ENCODE peak calls at places on chromosomes 4 and X, in ten cellular contexts. F is BE2C, X is astrocyte of the spinal cord, E is dorsolateral prefrontal cortex, W is body of pancreas, Y is thoracic aorta, U is hepatocyte, Z is neural progenitor cell, T is fibroblast of lung, Q is pancreas. G is an unnamed sample.

GRCh38 chrX:130799393-130799792 is 103.6 kb downstream of the ENOX2 start:
- DNase-seq in Z (no peak), U (no peak), X (peak; percentile 5), E (no peak), T (peak; percentile 56), Q (no peak), F (no peak), W (no peak), Y (no peak), G (no peak)

GRCh38 chr4:182216005-182216404 is 27.2 kb upstream of the TENM3 start:
- DNase-seq in U (no peak), F (no peak), Y (no peak), Z (no peak), W (no peak), E (no peak), Q (no peak), T (peak; percentile 84), X (no peak), G (no peak)

GRCh38 chrX:48703642-48704481 is 7.3 kb downstream of the SUV39H1 start:
- DNase-seq in Y (no peak), U (no peak), W (no peak), E (peak; percentile 69), X (peak; percentile 19), T (peak; percentile 25), Z (no peak), F (no peak), Q (no peak), G (no peak)

GRCh38 chr4:132809298-132810032 is 339.6 kb upstream of the PCDH10 start:
- DNase-seq in U (no peak), W (no peak), E (no peak), T (no peak), X (no peak), Y (no peak), Q (no peak), F (peak; percentile 66), Z (peak; percentile 57), G (no peak)

GRCh38 chrX:30067677-30068076 is 147.7 kb upstream of the MAGEB2 start:
- DNase-seq in X (no peak), E (no peak), Y (no peak), T (no peak), F (no peak), Z (no peak), U (no peak), Q (no peak), W (no peak), G (no peak)

GRCh38 chr4:148831945-148832344 is 389.7 kb upstream of the NR3C2 start:
- DNase-seq in T (peak; percentile 91), X (peak; percentile 89), Z (no peak), W (no peak), F (no peak), E (no peak), Y (no peak), U (no peak), Q (no peak), G (peak; percentile 68)

GRCh38 chr4:16083217-16084191 is at the start of gene PROM1:
- DNase-seq in Q (peak; percentile 56), T (no peak), E (no peak), F (peak; percentile 29), U (peak; percentile 57), X (no peak), Y (no peak), W (peak; percentile 61), Z (peak; percentile 83), G (no peak)

GRCh38 chr4:84324850-84325249 is 174.2 kb downstream of the NKX6-1 start:
- DNase-seq in Q (no peak), T (peak; percentile 65), Z (peak; percentile 47), E (no peak), X (no peak), W (no peak), U (no peak), F (peak; percentile 92), Y (no peak), G (no peak)

GRCh38 chr4:127936974-127937373 is 28.0 kb downstream of the MFSD8 start:
- DNase-seq in E (no peak), U (no peak), W (no peak), Q (no peak), X (peak; percentile 35), T (peak; percentile 56), Z (no peak), F (no peak), Y (no peak), G (no peak)

GRCh38 chr4:175656615-175657014 is 155.4 kb downstream of the GPM6A start:
- DNase-seq in T (peak; percentile 6), F (no peak), U (no peak), X (no peak), Z (no peak), E (no peak), W (no peak), Q (no peak), Y (no peak), G (no peak)

DNA sequence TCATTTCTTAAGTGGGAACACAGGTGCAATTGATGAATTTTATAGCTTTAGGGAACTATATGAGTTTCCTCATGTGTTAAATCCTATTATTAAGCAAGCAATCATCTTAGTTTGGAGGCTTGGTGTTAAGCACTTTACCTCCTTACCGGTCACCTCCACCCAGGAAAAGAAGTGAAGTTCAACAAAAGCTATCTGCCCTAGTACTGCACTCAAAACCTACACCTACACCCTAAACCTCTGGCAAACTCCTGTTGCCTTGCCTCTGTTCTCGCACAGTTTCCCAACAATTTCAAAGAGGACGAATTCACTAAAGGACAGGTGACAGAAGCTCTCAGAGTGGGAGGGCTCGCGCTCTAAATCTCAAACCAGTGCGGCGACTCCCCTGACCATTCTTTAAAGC is 85.7 kb upstream of the TENT5D start:
- DNase-seq in Q (no peak), Z (peak; percentile 1), U (no peak), W (no peak), E (no peak), T (no peak), Y (no peak), X (no peak), F (no peak), G (no peak)
- H3K4me3 ChIP-seq in Q (no peak overlapping the region), Z (peak overlapping the region; percentile 48), U (peak overlapping the region; percentile 37), W (no peak overlapping the region), E (no peak overlapping the region), T (no peak overlapping the region), Y (peak overlapping the region; percentile 60), X (no peak overlapping the region), F (no peak overlapping the region), G (peak overlapping the region; percentile 27)

GRCh38 chr4:2465032-2465431 is 3.9 kb upstream of the RNF4 start:
- DNase-seq in F (no peak), Y (no peak), Z (no peak), X (no peak), Q (no peak), W (no peak), E (no peak), U (no peak), T (no peak), G (no peak)

GRCh38 chr4:2462218-2462991 is 6.5 kb upstream of the RNF4 start:
- DNase-seq in X (peak; percentile 64), U (peak; percentile 91), E (peak; percentile 47), W (peak; percentile 71), Q (peak; percentile 63), Z (peak; percentile 93), T (peak; percentile 79), F (peak; percentile 86), Y (no peak), G (peak; percentile 29)

GRCh38 chr4:2461246-2461960 is 7.5 kb upstream of the RNF4 start:
- DNase-seq in E (no peak), Z (no peak), X (no peak), T (no peak), U (no peak), Y (no peak), F (no peak), Q (no peak), W (no peak), G (no peak)

GRCh38 chr4:2459589-2460349 is 9.1 kb upstream of the RNF4 start:
- DNase-seq in F (no peak), Q (no peak), U (no peak), Y (no peak), X (no peak), Z (no peak), E (no peak), W (no peak), T (no peak), G (no peak)

DNA sequence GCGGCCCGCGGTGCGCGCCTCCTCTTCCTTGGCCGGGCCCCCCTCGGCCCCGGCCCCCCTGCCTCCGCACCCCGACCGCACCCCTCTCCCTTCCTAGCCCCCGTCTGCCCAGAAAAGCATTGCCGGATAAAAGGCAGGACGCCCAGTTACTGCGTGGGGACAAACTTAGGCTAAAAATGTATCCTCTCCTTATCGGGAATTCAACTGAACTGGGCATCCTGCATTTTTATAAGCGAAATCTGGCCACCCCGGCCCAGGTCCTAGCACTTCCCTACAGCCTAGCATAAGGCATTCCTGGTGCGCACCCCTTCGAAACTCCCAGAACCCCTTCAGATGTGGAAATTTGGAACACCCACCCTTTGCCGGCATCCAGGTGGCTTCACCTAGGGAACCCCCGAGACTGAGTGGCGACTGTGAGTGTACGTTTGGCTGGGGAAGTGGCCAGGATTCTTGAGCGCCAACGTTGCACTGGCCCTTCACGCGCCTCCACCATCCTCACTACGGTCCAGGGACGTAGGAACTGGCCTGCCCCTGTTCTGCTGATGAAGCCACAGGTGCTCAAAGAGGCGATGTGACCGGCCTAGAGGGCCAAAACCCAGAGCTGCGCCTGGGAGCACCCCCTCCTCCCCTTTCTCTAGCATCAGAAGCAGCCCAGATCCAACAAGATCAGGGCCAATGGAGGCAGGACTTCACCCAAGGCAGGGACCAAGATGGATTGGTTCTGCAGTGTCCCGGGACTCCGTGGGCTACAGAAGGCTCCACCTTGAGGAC is 5.7 kb upstream of the RNF4 start:
- DNase-seq in E (no peak), U (no peak), Q (no peak), X (no peak), Y (no peak), W (no peak), F (no peak), T (no peak), Z (peak; percentile 26), G (no peak)
- H3K4me3 ChIP-seq in E (peak overlapping the region; percentile 65), U (peak overlapping the region; percentile 54), Q (peak overlapping the region; percentile 30), X (peak overlapping the region; percentile 12), Y (peak overlapping the region; percentile 83), W (no peak overlapping the region), F (peak overlapping the region; percentile 51), T (no peak overlapping the region), Z (peak overlapping the region; percentile 56), G (peak overlapping the region; percentile 29)

GRCh38 chr4:186069734-186070133 is 778 bp downstream of the TLR3 start:
- DNase-seq in W (no peak), X (no peak), U (no peak), Z (no peak), F (no peak), Q (no peak), E (no peak), T (no peak), Y (no peak), G (no peak)
- H3K4me3 ChIP-seq in W (no peak overlapping the region), X (no peak overlapping the region), U (no peak overlapping the region), Z (no peak overlapping the region), F (no peak overlapping the region), Q (no peak overlapping the region), E (peak overlapping the region; percentile 58), T (peak overlapping the region; percentile 21), Y (peak overlapping the region; percentile 76), G (peak overlapping the region; percentile 48)

DNA sequence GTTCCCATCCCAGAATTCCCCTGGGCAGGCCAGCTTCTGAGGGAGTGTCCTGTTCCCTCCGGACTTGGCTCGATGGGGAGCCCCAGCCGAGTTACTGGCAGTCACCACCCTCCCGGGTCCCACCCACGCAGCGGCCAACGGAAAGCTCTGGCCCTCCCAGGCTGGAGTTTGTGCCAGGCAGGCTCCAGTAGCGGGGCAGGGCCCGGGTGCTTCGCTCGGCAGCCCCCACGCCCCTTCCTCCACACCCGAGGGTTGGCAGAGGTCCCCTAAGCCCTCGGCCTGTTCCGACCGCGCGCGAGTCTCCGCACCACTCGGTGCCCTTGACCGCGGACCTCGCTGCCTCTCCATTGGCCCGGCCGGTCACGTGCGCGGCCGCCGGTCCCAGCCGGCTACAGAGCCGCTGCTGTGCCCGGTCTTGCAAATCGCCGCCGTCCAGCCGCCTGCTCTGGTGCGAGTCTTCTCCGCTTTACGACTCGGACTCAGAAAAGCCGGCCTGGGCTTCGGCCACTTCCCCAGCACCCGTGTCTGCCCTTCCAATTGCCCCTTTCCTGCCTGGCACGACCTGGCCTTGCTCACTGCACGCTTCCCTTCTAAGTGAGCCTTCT is 20.8 kb upstream of the MTM1 start:
- DNase-seq in E (peak; percentile 72), X (peak; percentile 37), Q (peak; percentile 65), W (peak; percentile 67), F (peak; percentile 47), U (peak; percentile 73), Y (peak; percentile 33), Z (peak; percentile 56), T (peak; percentile 57), G (no peak)
- H3K4me3 ChIP-seq in E (peak overlapping the region; percentile 48), X (peak overlapping the region; percentile 18), Q (no peak overlapping the region), W (no peak overlapping the region), F (no peak overlapping the region), U (no peak overlapping the region), Y (peak overlapping the region; percentile 67), Z (peak overlapping the region; percentile 29), T (no peak overlapping the region), G (peak overlapping the region; percentile 18)

G was measured in astrocyte of the cerebellum.